ENCODE peak calls at places on chromosomes 6 and 20, in four cellular contexts. H is psoas muscle, W is brain microvascular endothelial cell, N is neural progenitor cell. M is an unnamed sample.

GRCh38 chr6:56580271-56580670 is 62.4 kb downstream of the DST start:
- DNase-seq in H (no peak), W (no peak), N (no peak), M (no peak)

GRCh38 chr6:43627008-43627825 is 1.8 kb downstream of the GTPBP2 start:
- DNase-seq in N (no peak), W (peak), H (peak), M (peak)

GRCh38 chr6:140281236-140281635 is 906.8 kb upstream of the CITED2 start:
- DNase-seq in W (no peak), H (no peak), N (no peak), M (no peak)

GRCh38 chr6:113879186-113880096 is 22.3 kb downstream of the MARCKS start:
- DNase-seq in W (peak), H (no peak), N (peak), M (no peak)

GRCh38 chr20:16400249-16400648 is 173.0 kb downstream of the KIF16B start:
- DNase-seq in N (no peak), H (no peak), W (no peak), M (no peak)

GRCh38 chr6:17242087-17242486 is 39.1 kb upstream of the RBM24 start:
- DNase-seq in W (no peak), N (no peak), H (no peak), M (no peak)

GRCh38 chr6:132236744-132237143 is 164.5 kb downstream of the MOXD1 start:
- DNase-seq in H (no peak), N (peak), W (peak), M (no peak)

GRCh38 chr6:157860505-157860991 is 37.5 kb downstream of the SNX9 start:
- DNase-seq in W (no peak), N (no peak), H (no peak), M (no peak)

GRCh38 chr6:98124176-98124575 is 710.2 kb upstream of the POU3F2 start:
- DNase-seq in W (no peak), H (no peak), N (no peak), M (no peak)

GRCh38 chr20:16486532-16486931 is 86.7 kb downstream of the KIF16B start:
- DNase-seq in N (no peak), H (no peak), W (no peak), M (no peak)

GRCh38 chr6:67640462-67640861 is 994.6 kb upstream of the ADGRB3 start:
- DNase-seq in N (no peak), W (no peak), H (no peak), M (no peak)

GRCh38 chr6:151475653-151476523 is 17.9 kb upstream of the CCDC170 start:
- DNase-seq in W (peak), H (no peak), N (peak), M (no peak)

DNA sequence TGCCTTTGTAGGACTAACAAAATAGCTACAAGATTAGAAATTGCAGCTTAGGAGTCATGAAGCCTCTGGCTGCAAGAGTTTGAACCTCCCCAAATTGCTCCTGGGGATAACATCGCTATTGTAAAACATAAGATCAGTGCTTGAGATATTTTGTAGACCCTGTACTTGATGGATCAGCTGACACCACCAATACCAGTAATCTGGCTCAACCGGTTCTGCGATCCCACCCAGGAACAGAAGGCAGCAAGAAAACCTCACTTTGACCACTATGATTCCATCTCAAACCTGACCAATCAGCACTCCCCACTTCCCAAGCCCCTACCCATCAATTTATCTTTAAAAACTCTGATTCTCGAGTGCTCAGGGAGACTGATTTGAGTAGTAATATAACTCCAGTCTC is 265.7 kb upstream of the PRND start:
- DNase-seq in H (no peak), W (no peak), N (no peak), M (no peak)
- H3K27ac ChIP-seq in H (no peak), W (no peak), N (no peak), M (no peak)

DNA sequence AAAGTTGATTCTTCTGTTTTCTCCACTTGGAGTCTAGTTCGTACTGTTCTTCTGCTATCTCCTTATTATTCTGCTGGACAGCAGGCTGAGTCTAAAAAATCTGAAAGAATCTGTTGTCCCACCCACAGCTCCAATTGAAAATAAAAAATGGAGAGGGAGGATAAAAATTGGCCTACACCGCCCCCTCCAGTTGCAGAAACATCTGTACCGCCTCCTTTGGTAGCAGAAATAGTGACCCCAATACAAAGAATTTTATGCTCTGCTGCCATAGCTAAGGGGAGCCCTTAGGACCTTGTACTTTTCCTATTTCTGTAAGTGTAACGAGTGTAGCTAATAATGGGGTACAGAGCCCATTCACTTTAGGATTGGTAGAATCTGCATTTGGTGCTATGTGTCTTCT is 4.9 kb upstream of the FKBP1A start:
- DNase-seq in H (no peak), W (no peak), N (no peak), M (no peak)
- TF ChIP-seq CTCF in H (no peak), W (peak), N (peak), M (peak)

DNA sequence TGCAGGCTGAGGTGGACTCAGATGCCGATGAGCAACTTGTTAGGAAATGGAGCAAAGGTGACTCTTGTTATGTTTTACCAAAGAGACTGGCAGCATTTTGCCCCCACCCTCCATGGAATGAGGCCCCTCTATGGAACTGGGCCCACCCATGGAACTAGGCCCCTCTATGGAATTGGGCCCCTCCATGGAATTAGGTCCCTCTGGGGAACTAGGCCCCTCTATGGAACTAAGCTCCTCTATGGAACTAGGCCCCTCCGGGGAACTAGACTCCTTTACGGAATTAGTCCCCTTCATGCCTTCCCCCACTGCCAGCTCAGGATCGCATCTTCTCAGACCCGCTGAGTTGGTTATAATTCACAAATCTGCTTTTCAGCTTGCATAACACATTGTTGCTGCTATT is 144.9 kb downstream of the THBS2 start:
- DNase-seq in W (no peak), H (no peak), N (no peak), M (no peak)
- H3K27ac ChIP-seq in W (no peak), H (no peak), N (no peak), M (no peak)

DNA sequence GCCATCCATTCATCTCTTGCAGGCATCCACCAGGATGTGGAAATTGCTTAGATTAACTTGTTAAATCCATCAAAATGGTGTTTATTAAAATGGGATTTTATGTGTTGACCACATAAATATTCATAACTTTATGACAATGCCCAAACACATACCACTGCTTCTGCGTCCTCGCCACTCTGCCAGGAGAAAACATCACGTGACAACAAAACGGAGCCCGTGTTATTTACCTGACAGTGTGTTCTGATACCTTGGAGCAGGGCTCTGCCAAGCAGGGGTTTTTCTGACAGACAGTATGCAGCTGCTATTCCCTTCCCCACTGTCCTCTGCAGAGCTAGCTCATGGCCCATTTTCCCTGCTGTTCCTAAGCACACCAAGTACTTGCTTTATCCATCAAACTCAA is 279.5 kb upstream of the CHD6 start:
- DNase-seq in W (no peak), H (no peak), N (no peak), M (no peak)
- TF ChIP-seq CTCF in W (no peak), H (no peak), N (no peak), M (no peak)

DNA sequence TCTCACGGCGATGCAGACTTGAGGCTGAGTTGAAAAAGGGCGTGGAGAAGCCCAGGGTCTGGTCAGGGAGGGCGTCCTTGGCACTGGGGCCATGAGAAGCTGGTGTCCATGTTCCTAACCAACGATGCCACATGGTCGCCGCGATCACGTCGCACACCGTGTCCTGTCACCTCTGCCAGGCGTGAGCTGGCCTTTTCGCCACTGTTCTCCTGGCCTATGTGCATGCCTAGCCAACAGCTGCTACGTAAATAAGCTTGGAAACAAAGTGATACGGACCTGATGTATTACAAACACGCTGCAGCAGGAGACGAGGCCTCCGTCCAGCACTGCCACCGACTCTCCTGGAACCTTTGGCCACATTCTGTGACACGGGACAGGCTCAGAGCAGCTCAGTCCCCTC is 22.0 kb upstream of the KIF25 start:
- DNase-seq in W (no peak), H (no peak), N (no peak), M (no peak)
- H3K27ac ChIP-seq in W (no peak), H (no peak), N (no peak), M (no peak)

GRCh38 chr6:5379647-5380242 is 118.4 kb downstream of the FARS2 start:
- DNase-seq in N (peak), H (no peak), W (peak), M (no peak)
- TF ChIP-seq CTCF in N (peak), H (peak), W (peak), M (peak)

M was measured in AG04450.